ENCODE peak calls at places on chromosomes 11 and 22, in five cellular contexts. Z is thyroid gland, A is A549, U is transverse colon, D is heart left ventricle. Y is an unnamed sample.

GRCh38 chr11:128731041-128731663 is 37.3 kb downstream of the FLI1 start:
- DNase-seq in Z (no peak), A (no peak), U (peak; percentile 37), D (no peak), Y (no peak)

GRCh38 chr11:110366234-110366633 is 63.5 kb upstream of the FDX1 start:
- DNase-seq in Z (peak; percentile 96), A (no peak), U (no peak), D (peak; percentile 71), Y (peak; percentile 67)

GRCh38 chr11:64396079-64396591 is 37.2 kb downstream of the RPS6KA4 start:
- DNase-seq in Z (no peak), A (no peak), U (no peak), D (no peak), Y (no peak)

GRCh38 chr11:122181372-122181771 is 65.4 kb upstream of the BLID start:
- DNase-seq in Z (no peak), A (no peak), U (no peak), D (no peak), Y (no peak)

GRCh38 chr11:115670538-115671200 is 166.5 kb upstream of the CADM1 start:
- DNase-seq in Z (peak; percentile 15), A (no peak), U (no peak), D (no peak), Y (no peak)

GRCh38 chr22:24772493-24773220 is 1.9 kb downstream of the PIWIL3 start:
- DNase-seq in Z (no peak), A (peak; percentile 71), U (no peak), D (no peak), Y (no peak)

GRCh38 chr11:7252683-7253213 is 1.0 kb downstream of the SYT9 start:
- DNase-seq in Z (peak; percentile 13), A (no peak), U (no peak), D (no peak), Y (peak; percentile 14)

GRCh38 chr11:115272925-115273324 is 231.3 kb downstream of the CADM1 start:
- DNase-seq in Z (no peak), A (no peak), U (no peak), D (no peak), Y (no peak)

GRCh38 chr11:111352935-111353695 is 26.0 kb downstream of the POU2AF1 start:
- DNase-seq in Z (no peak), A (no peak), U (peak; percentile 45), D (no peak), Y (peak; percentile 60)

GRCh38 chr22:21657020-21657360 is 8.8 kb upstream of the PPIL2 start:
- DNase-seq in Z (no peak), A (no peak), U (no peak), D (no peak), Y (no peak)

GRCh38 chr11:126465573-126466287 is 110.2 kb downstream of the ST3GAL4 start:
- DNase-seq in Z (no peak), A (no peak), U (peak; percentile 68), D (peak; percentile 55), Y (no peak)

GRCh38 chr22:30843245-30843644 is 125.3 kb downstream of the MORC2 start:
- DNase-seq in Z (no peak), A (no peak), U (no peak), D (no peak), Y (no peak)

GRCh38 chr22:37462983-37463382 is 23.2 kb downstream of the MFNG start:
- DNase-seq in Z (no peak), A (no peak), U (no peak), D (peak; percentile 40), Y (no peak)

GRCh38 chr22:37566903-37567798 is 6.9 kb downstream of the CDC42EP1 start:
- DNase-seq in Z (peak; percentile 87), A (peak; percentile 63), U (peak; percentile 95), D (peak; percentile 91), Y (peak; percentile 94)

GRCh38 chr11:74141274-74141695 is 29.5 kb downstream of the C2CD3 start:
- DNase-seq in Z (peak; percentile 16), A (no peak), U (peak; percentile 17), D (no peak), Y (no peak)

GRCh38 chr11:34909955-34910354 is 6.2 kb downstream of the APIP start:
- DNase-seq in Z (no peak), A (no peak), U (no peak), D (no peak), Y (no peak)

GRCh38 chr11:117437041-117437790 is 109.6 kb downstream of the CEP164 start:
- DNase-seq in Z (peak; percentile 42), A (no peak), U (no peak), D (no peak), Y (no peak)

GRCh38 chr11:90630176-90630575 is 407.3 kb upstream of the CHORDC1 start:
- DNase-seq in Z (no peak), A (no peak), U (no peak), D (no peak), Y (no peak)

GRCh38 chr11:114259124-114259526 is 37.1 kb upstream of the NNMT start:
- DNase-seq in Z (peak; percentile 51), A (no peak), U (no peak), D (no peak), Y (peak; percentile 80)

GRCh38 chr11:126680109-126680508 is 320.5 kb downstream of the KIRREL3 start:
- DNase-seq in Z (no peak), A (no peak), U (no peak), D (no peak), Y (no peak)

DNA sequence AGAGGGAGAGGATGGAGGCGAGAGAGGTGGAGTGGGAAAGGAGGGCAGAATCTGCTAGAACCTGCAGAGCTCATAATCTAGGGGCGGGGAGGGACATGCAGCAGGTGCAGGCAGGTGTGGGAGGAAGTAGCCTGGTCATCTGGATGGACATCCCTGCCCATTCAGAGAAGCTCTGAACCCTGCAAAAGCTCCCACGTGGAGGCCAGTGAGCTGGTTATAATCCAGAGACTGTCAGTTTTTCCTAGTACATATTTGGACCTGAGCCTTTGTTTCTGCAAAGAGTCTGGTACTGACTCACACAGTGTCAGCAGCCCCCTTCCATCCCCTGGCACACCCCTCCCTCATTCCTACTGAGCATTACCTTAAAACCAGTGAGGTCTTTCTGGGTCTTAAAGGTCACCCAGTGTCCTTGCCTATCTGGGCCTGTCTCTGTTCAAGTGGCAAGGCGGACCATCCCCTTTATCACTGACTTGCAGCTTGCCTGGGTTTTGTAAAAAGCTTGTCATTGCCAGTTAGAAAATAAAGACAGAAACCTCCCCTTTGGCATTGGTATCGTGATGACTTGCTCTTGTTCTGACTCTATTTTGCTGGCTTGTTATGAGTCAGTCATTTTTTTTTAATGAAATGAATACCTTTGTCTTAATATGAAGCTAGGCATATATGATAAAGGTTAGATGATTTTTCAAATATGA is 26.1 kb downstream of the PTPRJ start:
- DNase-seq in Z (no peak), A (no peak), U (no peak), D (no peak), Y (no peak)
- H3K4me3 ChIP-seq in Z (no peak overlapping the region), A (no peak overlapping the region), U (no peak overlapping the region), D (no peak overlapping the region), Y (no peak overlapping the region)

GRCh38 chr11:27648840-27649239 is 51.4 kb downstream of the BDNF start:
- DNase-seq in Z (no peak), A (no peak), U (no peak), D (no peak), Y (no peak)
- TF ChIP-seq POLR2A in Z (no peak), A (no peak), U (no peak), D (no peak), Y (no peak)

GRCh38 chr11:94708176-94708575 is 60.0 kb upstream of the AMOTL1 start:
- DNase-seq in Z (no peak), A (no peak), U (no peak), D (no peak), Y (no peak)

GRCh38 chr11:94705419-94705818 is 62.7 kb upstream of the AMOTL1 start:
- DNase-seq in Z (no peak), A (no peak), U (no peak), D (no peak), Y (peak; percentile 87)

GRCh38 chr11:94702481-94702880 is 65.7 kb upstream of the AMOTL1 start:
- DNase-seq in Z (no peak), A (no peak), U (no peak), D (no peak), Y (no peak)

GRCh38 chr11:94708642-94709041 is 59.5 kb upstream of the AMOTL1 start:
- DNase-seq in Z (no peak), A (no peak), U (no peak), D (no peak), Y (no peak)

GRCh38 chr11:94706211-94706610 is 61.9 kb upstream of the AMOTL1 start:
- DNase-seq in Z (no peak), A (no peak), U (no peak), D (no peak), Y (peak; percentile 25)
- H3K4me3 ChIP-seq in Z (no peak overlapping the region), A (no peak overlapping the region), U (no peak overlapping the region), D (peak overlapping the region; percentile 34), Y (no peak overlapping the region)

DNA sequence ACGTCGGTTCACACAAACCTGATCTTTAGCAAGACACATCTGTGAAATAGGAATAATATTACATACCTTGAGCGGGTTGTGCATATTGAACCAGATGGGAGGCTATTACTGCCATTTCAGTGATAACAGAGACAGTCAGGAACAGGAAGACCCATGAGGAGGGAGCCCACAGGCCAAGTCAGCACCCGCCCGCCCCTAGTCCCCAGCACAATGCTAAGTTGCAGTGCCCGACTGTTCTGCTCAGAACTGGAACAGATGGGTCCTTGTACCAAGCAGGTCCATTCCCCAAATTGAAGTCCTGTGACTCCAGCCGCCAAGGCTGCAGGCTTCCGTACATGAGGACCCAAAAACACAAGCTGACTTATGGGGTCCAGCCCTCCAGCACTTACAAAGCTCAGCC is 9.3 kb downstream of the CXCR5 start:
- DNase-seq in Z (no peak), A (no peak), U (no peak), D (no peak), Y (no peak)
- TF ChIP-seq POLR2A in Z (no peak), A (no peak), U (no peak), D (no peak), Y (no peak)

GRCh38 chr11:47991266-47991830 is 11.0 kb downstream of the PTPRJ start:
- DNase-seq in Z (peak; percentile 83), A (no peak), U (peak; percentile 50), D (no peak), Y (peak; percentile 87)
- H3K4me3 ChIP-seq in Z (no peak overlapping the region), A (peak overlapping the region; percentile 29), U (no peak overlapping the region), D (no peak overlapping the region), Y (no peak overlapping the region)

DNA sequence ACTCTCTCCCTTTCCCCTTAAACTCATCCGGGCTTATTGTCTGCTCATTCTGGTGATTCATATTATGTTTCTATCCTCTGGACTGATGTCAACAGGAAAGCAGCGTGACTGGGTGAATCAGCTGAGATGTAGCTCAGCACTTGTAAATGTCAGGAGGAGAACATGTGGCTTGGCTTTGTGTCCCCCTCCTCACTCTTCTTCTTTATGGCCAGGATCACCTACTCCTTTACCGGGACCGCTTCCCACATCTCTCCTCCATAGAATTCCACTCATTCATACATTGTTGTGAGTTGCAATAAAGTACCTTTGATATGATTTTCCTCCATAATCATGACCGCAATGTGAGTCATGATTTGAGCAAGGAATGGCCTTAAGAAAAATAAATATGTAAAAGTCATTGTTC is 15.8 kb upstream of the SYN3 start:
- DNase-seq in Z (no peak), A (peak; percentile 8), U (no peak), D (no peak), Y (no peak)
- TF ChIP-seq POLR2A in Z (no peak), A (no peak), U (no peak), D (no peak), Y (no peak)

DNA sequence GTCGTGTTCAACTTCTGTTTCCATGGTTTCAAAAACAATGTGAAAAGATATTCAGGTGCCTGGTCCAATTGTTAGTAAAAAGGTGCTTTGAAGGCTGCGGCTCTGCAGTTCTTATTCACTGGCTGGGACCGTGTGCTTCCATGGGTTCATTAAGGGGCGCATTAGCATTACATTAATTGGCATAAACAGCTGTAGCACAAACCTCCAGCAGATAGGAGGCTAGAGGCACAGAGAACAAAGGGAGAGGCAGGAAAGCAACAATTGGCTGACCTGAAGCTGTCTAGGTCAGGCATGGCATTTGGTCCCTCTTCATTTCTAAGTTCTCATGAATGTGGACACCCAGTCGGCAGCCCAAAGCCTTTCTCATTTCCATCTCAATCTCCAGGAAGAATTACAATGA is 16.6 kb downstream of the PAK1 start:
- DNase-seq in Z (no peak), A (no peak), U (no peak), D (no peak), Y (no peak)
- H3K4me3 ChIP-seq in Z (no peak overlapping the region), A (no peak overlapping the region), U (no peak overlapping the region), D (no peak overlapping the region), Y (no peak overlapping the region)